ENCODE peak calls at places on chromosomes 12 and 14, in four cellular contexts. I, P, C and F are unnamed samples.

GRCh38 chr12:49389092-49389703 is 21.9 kb downstream of the SPATS2 start:
- DNase-seq in I (no peak), P (no peak), C (no peak), F (peak; percentile 43)

GRCh38 chr12:57533108-57533507 is 10.5 kb downstream of the MBD6 start:
- DNase-seq in I (no peak), C (no peak), P (no peak), F (no peak)

GRCh38 chr12:46524778-46525177 is 152.2 kb upstream of the SLC38A2 start:
- DNase-seq in I (no peak), C (no peak), P (peak; percentile 64), F (no peak)

GRCh38 chr12:118098911-118099671 is 4.7 kb downstream of the VSIG10 start:
- DNase-seq in I (no peak), P (no peak), C (peak; percentile 68), F (no peak)

GRCh38 chr14:74974364-74975058 is 19.1 kb upstream of the PGF start:
- DNase-seq in P (no peak), C (no peak), I (no peak), F (no peak)

GRCh38 chr12:53659011-53659551 is 16.8 kb downstream of the ATP5MC2 start:
- DNase-seq in C (peak; percentile 24), I (peak; percentile 43), P (no peak), F (no peak)

GRCh38 chr12:62335057-62335456 is 74.9 kb downstream of the USP15 start:
- DNase-seq in C (no peak), P (no peak), I (no peak), F (no peak)

GRCh38 chr12:51323317-51323960 is 535 bp downstream of the BIN2 start:
- DNase-seq in C (no peak), I (no peak), P (no peak), F (peak; percentile 64)

GRCh38 chr12:94208433-94208921 is 60.1 kb downstream of the PLXNC1 start:
- DNase-seq in C (no peak), P (no peak), I (no peak), F (no peak)

GRCh38 chr12:102902093-102902492 is 15.0 kb downstream of the PAH start:
- DNase-seq in I (no peak), C (no peak), P (no peak), F (no peak)

GRCh38 chr12:124359671-124360581 is 65.0 kb downstream of the RFLNA start:
- DNase-seq in I (peak; percentile 86), P (peak; percentile 95), C (no peak), F (no peak)

GRCh38 chr14:67263499-67264149 is 22.4 kb downstream of the PALS1 start:
- DNase-seq in P (no peak), I (no peak), C (no peak), F (no peak)

GRCh38 chr14:103522028-103522581 is 525 bp downstream of the CKB start:
- DNase-seq in P (no peak), C (peak; percentile 42), I (no peak), F (no peak)

GRCh38 chr14:24063263-24063836 is 8.0 kb upstream of the CPNE6 start:
- DNase-seq in P (no peak), C (no peak), I (no peak), F (no peak)

GRCh38 chr12:11876301-11876700 is 194.4 kb upstream of the BCL2L14 start:
- DNase-seq in P (no peak), I (no peak), C (no peak), F (no peak)

GRCh38 chr14:67940894-67941455 is 121.4 kb downstream of the RAD51B start:
- DNase-seq in C (no peak), I (peak; percentile 72), P (no peak), F (no peak)

GRCh38 chr12:47133981-47134380 is 54.2 kb upstream of the AMIGO2 start:
- DNase-seq in I (no peak), P (no peak), C (no peak), F (no peak)

GRCh38 chr14:60637490-60638452 is 11.5 kb downstream of the SIX1 start:
- DNase-seq in C (no peak), P (no peak), I (no peak), F (no peak)

GRCh38 chr14:104604461-104605449 is at the start of gene TMEM179:
- DNase-seq in P (no peak), I (peak; percentile 28), C (peak; percentile 49), F (no peak)

GRCh38 chr12:22014783-22015144 is 31.3 kb upstream of the CMAS start:
- DNase-seq in I (no peak), C (no peak), P (no peak), F (no peak)

GRCh38 chr14:75636100-75636692 is 24.5 kb downstream of the ERG28 start:
- DNase-seq in C (no peak), I (peak; percentile 71), P (no peak), F (no peak)

GRCh38 chr12:54005531-54005852 is 3.3 kb upstream of the HOXC8 start:
- DNase-seq in C (no peak), P (no peak), I (no peak), F (no peak)

GRCh38 chr12:68620528-68620927 is 9.8 kb downstream of the RAP1B start:
- DNase-seq in I (no peak), P (no peak), C (no peak), F (no peak)

GRCh38 chr14:75648066-75648838 is 12.4 kb downstream of the ERG28 start:
- DNase-seq in C (no peak), I (no peak), P (peak; percentile 79), F (no peak)

GRCh38 chr12:7144414-7145120 is 14.4 kb downstream of the CLSTN3 start:
- DNase-seq in P (no peak), C (peak; percentile 26), I (peak; percentile 77), F (peak; percentile 18)

GRCh38 chr14:68819260-68819691 is 26.4 kb upstream of the ZFP36L1 start:
- DNase-seq in C (no peak), I (peak; percentile 59), P (no peak), F (no peak)

GRCh38 chr14:64410084-64410774 is 22.1 kb downstream of the MTHFD1 start:
- DNase-seq in C (no peak), I (no peak), P (no peak), F (no peak)

GRCh38 chr12:46558696-46559095 is 186.1 kb upstream of the SLC38A2 start:
- DNase-seq in C (no peak), P (no peak), I (no peak), F (no peak)

GRCh38 chr12:110649341-110649847 is 35.5 kb downstream of the TCTN1 start:
- DNase-seq in I (no peak), C (no peak), P (no peak), F (peak; percentile 46)

GRCh38 chr14:89030921-89031320 is 206.5 kb downstream of the TTC8 start:
- DNase-seq in P (no peak), I (no peak), C (no peak), F (no peak)

GRCh38 chr12:130031571-130032189 is 127.9 kb upstream of the TMEM132D start:
- DNase-seq in I (peak; percentile 43), C (peak; percentile 32), P (no peak), F (peak; percentile 13)

GRCh38 chr14:89422181-89422951 is 5.3 kb upstream of the FOXN3 start:
- DNase-seq in I (no peak), P (no peak), C (no peak), F (no peak)

GRCh38 chr14:59482471-59483331 is 1.5 kb downstream of the L3HYPDH start:
- DNase-seq in P (no peak), I (peak; percentile 49), C (no peak), F (no peak)

GRCh38 chr12:48276621-48277020 is 73.5 kb upstream of the OR10AD1 start:
- DNase-seq in I (no peak), C (no peak), P (no peak), F (no peak)

GRCh38 chr14:34052658-34053014 is 101.8 kb upstream of the EGLN3 start:
- DNase-seq in P (no peak), C (no peak), I (no peak), F (no peak)

GRCh38 chr14:104139460-104140212 is 1.2 kb downstream of the KIF26A start:
- DNase-seq in I (no peak), P (no peak), C (no peak), F (no peak)

GRCh38 chr12:97748298-97748697 is 285.7 kb downstream of the RMST start:
- DNase-seq in C (peak; percentile 93), P (no peak), I (no peak), F (no peak)

GRCh38 chr12:12474931-12475485 is 87.7 kb downstream of the DUSP16 start:
- DNase-seq in P (no peak), I (no peak), C (no peak), F (no peak)

GRCh38 chr14:77116194-77116817 is 18.2 kb downstream of the CIPC start:
- DNase-seq in C (no peak), P (no peak), I (peak; percentile 98), F (no peak)

GRCh38 chr12:116577149-116577548 is 18.0 kb downstream of the MAP1LC3B2 start:
- DNase-seq in I (no peak), C (no peak), P (no peak), F (no peak)